ENCODE peak calls at places on chromosomes 3 and 15, in seven cellular contexts. One of them, this sample, is unnamed.

GRCh38 chr3:119304201-119304713 is 10.1 kb downstream of the ARHGAP31 start:
- DNase-seq in AG04450: no peak
- DNase-seq in LNCaP clone FGC: no peak
- DNase-seq in cardiac fibroblast: peak; percentile 67
- DNase-seq in NB4: no peak
- DNase-seq in bronchial epithelial cell: no peak
- DNase-seq in foreskin fibroblast: no peak
- DNase-seq in this sample: peak; percentile 83

GRCh38 chr15:83108266-83109219 is 1.1 kb downstream of the TM6SF1 start:
- DNase-seq in AG04450: peak; percentile 29
- DNase-seq in LNCaP clone FGC: no peak
- DNase-seq in cardiac fibroblast: peak; percentile 79
- DNase-seq in NB4: peak; percentile 98
- DNase-seq in bronchial epithelial cell: peak; percentile 41
- DNase-seq in foreskin fibroblast: no peak
- DNase-seq in this sample: peak; percentile 41

GRCh38 chr15:34851751-34852150 is 56.4 kb upstream of the ACTC1 start:
- DNase-seq in AG04450: no peak
- DNase-seq in LNCaP clone FGC: no peak
- DNase-seq in cardiac fibroblast: no peak
- DNase-seq in NB4: no peak
- DNase-seq in bronchial epithelial cell: no peak
- DNase-seq in foreskin fibroblast: no peak
- DNase-seq in this sample: no peak

GRCh38 chr3:111829023-111829422 is 30.0 kb upstream of the PHLDB2 start:
- DNase-seq in AG04450: no peak
- DNase-seq in LNCaP clone FGC: no peak
- DNase-seq in cardiac fibroblast: no peak
- DNase-seq in NB4: no peak
- DNase-seq in bronchial epithelial cell: no peak
- DNase-seq in foreskin fibroblast: no peak
- DNase-seq in this sample: peak; percentile 32

GRCh38 chr3:52428151-52429005 is 16.5 kb downstream of the SEMA3G start:
- DNase-seq in AG04450: peak; percentile 71
- DNase-seq in LNCaP clone FGC: peak; percentile 52
- DNase-seq in cardiac fibroblast: peak; percentile 90
- DNase-seq in NB4: peak; percentile 82
- DNase-seq in bronchial epithelial cell: peak; percentile 71
- DNase-seq in foreskin fibroblast: peak; percentile 65
- DNase-seq in this sample: peak; percentile 90

GRCh38 chr15:71440479-71441071 is 325.3 kb downstream of the THSD4 start:
- DNase-seq in AG04450: peak; percentile 37
- DNase-seq in LNCaP clone FGC: peak; percentile 56
- DNase-seq in cardiac fibroblast: peak; percentile 85
- DNase-seq in NB4: peak; percentile 60
- DNase-seq in bronchial epithelial cell: peak; percentile 75
- DNase-seq in foreskin fibroblast: peak; percentile 55
- DNase-seq in this sample: peak; percentile 74

GRCh38 chr3:156681003-156681402 is 6.6 kb downstream of the TIPARP start:
- DNase-seq in AG04450: peak; percentile 63
- DNase-seq in LNCaP clone FGC: peak; percentile 100
- DNase-seq in cardiac fibroblast: peak; percentile 92
- DNase-seq in NB4: peak; percentile 79
- DNase-seq in bronchial epithelial cell: peak; percentile 100
- DNase-seq in foreskin fibroblast: peak; percentile 75
- DNase-seq in this sample: peak; percentile 93

GRCh38 chr3:53254810-53255359 is 937 bp downstream of the TKT start:
- DNase-seq in AG04450: no peak
- DNase-seq in LNCaP clone FGC: peak; percentile 52
- DNase-seq in cardiac fibroblast: peak; percentile 67
- DNase-seq in NB4: peak; percentile 78
- DNase-seq in bronchial epithelial cell: peak; percentile 45
- DNase-seq in foreskin fibroblast: peak; percentile 58
- DNase-seq in this sample: peak; percentile 42

GRCh38 chr15:51731549-51732267 is 5.7 kb downstream of the LYSMD2 start:
- DNase-seq in AG04450: peak; percentile 54
- DNase-seq in LNCaP clone FGC: no peak
- DNase-seq in cardiac fibroblast: peak; percentile 72
- DNase-seq in NB4: peak; percentile 96
- DNase-seq in bronchial epithelial cell: peak; percentile 39
- DNase-seq in foreskin fibroblast: no peak
- DNase-seq in this sample: no peak

GRCh38 chr3:145898487-145898886 is 262.5 kb downstream of the PLOD2 start:
- DNase-seq in AG04450: no peak
- DNase-seq in LNCaP clone FGC: no peak
- DNase-seq in cardiac fibroblast: peak; percentile 9
- DNase-seq in NB4: no peak
- DNase-seq in bronchial epithelial cell: no peak
- DNase-seq in foreskin fibroblast: no peak
- DNase-seq in this sample: peak; percentile 6

GRCh38 chr3:57729339-57730039 is 26.6 kb upstream of the SLMAP start:
- DNase-seq in AG04450: peak; percentile 7
- DNase-seq in LNCaP clone FGC: no peak
- DNase-seq in cardiac fibroblast: no peak
- DNase-seq in NB4: peak; percentile 82
- DNase-seq in bronchial epithelial cell: no peak
- DNase-seq in foreskin fibroblast: no peak
- DNase-seq in this sample: peak; percentile 73

GRCh38 chr3:175150812-175151411 is 291.8 kb downstream of the NAALADL2 start:
- DNase-seq in AG04450: no peak
- DNase-seq in LNCaP clone FGC: peak; percentile 96
- DNase-seq in cardiac fibroblast: no peak
- DNase-seq in NB4: no peak
- DNase-seq in bronchial epithelial cell: peak; percentile 98
- DNase-seq in foreskin fibroblast: no peak
- DNase-seq in this sample: no peak

GRCh38 chr3:95235916-95236315 is 1173.1 kb downstream of the NSUN3 start:
- DNase-seq in AG04450: no peak
- DNase-seq in LNCaP clone FGC: no peak
- DNase-seq in cardiac fibroblast: no peak
- DNase-seq in NB4: no peak
- DNase-seq in bronchial epithelial cell: peak; percentile 11
- DNase-seq in foreskin fibroblast: no peak
- DNase-seq in this sample: no peak

GRCh38 chr3:187763850-187764648 is 18.8 kb upstream of the BCL6 start:
- DNase-seq in AG04450: no peak
- DNase-seq in LNCaP clone FGC: no peak
- DNase-seq in cardiac fibroblast: no peak
- DNase-seq in NB4: no peak
- DNase-seq in bronchial epithelial cell: peak; percentile 74
- DNase-seq in foreskin fibroblast: no peak
- DNase-seq in this sample: peak; percentile 16

GRCh38 chr3:184774996-184775715 is 36.8 kb upstream of the VPS8 start:
- DNase-seq in AG04450: no peak
- DNase-seq in LNCaP clone FGC: no peak
- DNase-seq in cardiac fibroblast: no peak
- DNase-seq in NB4: no peak
- DNase-seq in bronchial epithelial cell: no peak
- DNase-seq in foreskin fibroblast: no peak
- DNase-seq in this sample: no peak

GRCh38 chr3:30623375-30623774 is 17.0 kb downstream of the TGFBR2 start:
- DNase-seq in AG04450: no peak
- DNase-seq in LNCaP clone FGC: no peak
- DNase-seq in cardiac fibroblast: peak; percentile 71
- DNase-seq in NB4: no peak
- DNase-seq in bronchial epithelial cell: no peak
- DNase-seq in foreskin fibroblast: no peak
- DNase-seq in this sample: no peak

GRCh38 chr3:66797916-66798560 is 200.1 kb upstream of the KBTBD8 start:
- DNase-seq in AG04450: peak; percentile 58
- DNase-seq in LNCaP clone FGC: no peak
- DNase-seq in cardiac fibroblast: peak; percentile 65
- DNase-seq in NB4: no peak
- DNase-seq in bronchial epithelial cell: no peak
- DNase-seq in foreskin fibroblast: peak; percentile 77
- DNase-seq in this sample: peak; percentile 62

GRCh38 chr15:28892789-28893610 is 7.2 kb downstream of the APBA2 start:
- DNase-seq in AG04450: no peak
- DNase-seq in LNCaP clone FGC: no peak
- DNase-seq in cardiac fibroblast: peak; percentile 28
- DNase-seq in NB4: no peak
- DNase-seq in bronchial epithelial cell: no peak
- DNase-seq in foreskin fibroblast: no peak
- DNase-seq in this sample: peak; percentile 54

GRCh38 chr15:62257991-62258390 is 92.9 kb upstream of the C2CD4B start:
- DNase-seq in AG04450: no peak
- DNase-seq in LNCaP clone FGC: no peak
- DNase-seq in cardiac fibroblast: no peak
- DNase-seq in NB4: no peak
- DNase-seq in bronchial epithelial cell: no peak
- DNase-seq in foreskin fibroblast: no peak
- DNase-seq in this sample: no peak

GRCh38 chr3:119497824-119498187 is 541 bp upstream of the TIMMDC1 start:
- DNase-seq in AG04450: no peak
- DNase-seq in LNCaP clone FGC: peak; percentile 27
- DNase-seq in cardiac fibroblast: peak; percentile 41
- DNase-seq in NB4: peak; percentile 35
- DNase-seq in bronchial epithelial cell: peak; percentile 42
- DNase-seq in foreskin fibroblast: no peak
- DNase-seq in this sample: peak; percentile 25

GRCh38 chr3:129413687-129414506 is 14.5 kb downstream of the EFCAB12 start:
- DNase-seq in AG04450: peak; percentile 88
- DNase-seq in LNCaP clone FGC: no peak
- DNase-seq in cardiac fibroblast: peak; percentile 95
- DNase-seq in NB4: no peak
- DNase-seq in bronchial epithelial cell: peak; percentile 67
- DNase-seq in foreskin fibroblast: peak; percentile 84
- DNase-seq in this sample: peak; percentile 58

GRCh38 chr3:169512991-169513390 is 150.5 kb downstream of the MECOM start:
- DNase-seq in AG04450: no peak
- DNase-seq in LNCaP clone FGC: no peak
- DNase-seq in cardiac fibroblast: no peak
- DNase-seq in NB4: no peak
- DNase-seq in bronchial epithelial cell: no peak
- DNase-seq in foreskin fibroblast: no peak
- DNase-seq in this sample: no peak

GRCh38 chr15:34976743-34977142 is 7.2 kb upstream of the AQR start:
- DNase-seq in AG04450: no peak
- DNase-seq in LNCaP clone FGC: no peak
- DNase-seq in cardiac fibroblast: no peak
- DNase-seq in NB4: no peak
- DNase-seq in bronchial epithelial cell: no peak
- DNase-seq in foreskin fibroblast: no peak
- DNase-seq in this sample: no peak

GRCh38 chr15:64596701-64597468 is 136.5 kb downstream of the ZNF609 start:
- DNase-seq in AG04450: no peak
- DNase-seq in LNCaP clone FGC: no peak
- DNase-seq in cardiac fibroblast: peak; percentile 62
- DNase-seq in NB4: peak; percentile 25
- DNase-seq in bronchial epithelial cell: no peak
- DNase-seq in foreskin fibroblast: peak; percentile 41
- DNase-seq in this sample: peak; percentile 61

GRCh38 chr3:137582484-137582883 is 181.6 kb upstream of the SOX14 start:
- DNase-seq in AG04450: no peak
- DNase-seq in LNCaP clone FGC: no peak
- DNase-seq in cardiac fibroblast: no peak
- DNase-seq in NB4: no peak
- DNase-seq in bronchial epithelial cell: no peak
- DNase-seq in foreskin fibroblast: no peak
- DNase-seq in this sample: no peak
- H3K4me3 ChIP-seq in AG04450: no peak overlapping the region
- H3K4me3 ChIP-seq in LNCaP clone FGC: no peak overlapping the region
- H3K4me3 ChIP-seq in cardiac fibroblast: no peak overlapping the region
- H3K4me3 ChIP-seq in NB4: no peak overlapping the region
- H3K4me3 ChIP-seq in bronchial epithelial cell: no peak overlapping the region
- H3K4me3 ChIP-seq in foreskin fibroblast: no peak overlapping the region
- H3K4me3 ChIP-seq in this sample: no peak overlapping the region

GRCh38 chr3:168053115-168053514 is 42.6 kb downstream of the GOLIM4 start:
- DNase-seq in AG04450: no peak
- DNase-seq in LNCaP clone FGC: no peak
- DNase-seq in cardiac fibroblast: no peak
- DNase-seq in NB4: no peak
- DNase-seq in bronchial epithelial cell: no peak
- DNase-seq in foreskin fibroblast: no peak
- DNase-seq in this sample: peak; percentile 13
- TF ChIP-seq CTCF in AG04450: peak; percentile 41
- TF ChIP-seq CTCF in LNCaP clone FGC: peak; percentile 52
- TF ChIP-seq CTCF in cardiac fibroblast: peak; percentile 23
- TF ChIP-seq CTCF in NB4: no peak
- TF ChIP-seq CTCF in bronchial epithelial cell: no peak
- TF ChIP-seq CTCF in foreskin fibroblast: peak; percentile 29
- TF ChIP-seq CTCF in this sample: peak; percentile 53

DNA sequence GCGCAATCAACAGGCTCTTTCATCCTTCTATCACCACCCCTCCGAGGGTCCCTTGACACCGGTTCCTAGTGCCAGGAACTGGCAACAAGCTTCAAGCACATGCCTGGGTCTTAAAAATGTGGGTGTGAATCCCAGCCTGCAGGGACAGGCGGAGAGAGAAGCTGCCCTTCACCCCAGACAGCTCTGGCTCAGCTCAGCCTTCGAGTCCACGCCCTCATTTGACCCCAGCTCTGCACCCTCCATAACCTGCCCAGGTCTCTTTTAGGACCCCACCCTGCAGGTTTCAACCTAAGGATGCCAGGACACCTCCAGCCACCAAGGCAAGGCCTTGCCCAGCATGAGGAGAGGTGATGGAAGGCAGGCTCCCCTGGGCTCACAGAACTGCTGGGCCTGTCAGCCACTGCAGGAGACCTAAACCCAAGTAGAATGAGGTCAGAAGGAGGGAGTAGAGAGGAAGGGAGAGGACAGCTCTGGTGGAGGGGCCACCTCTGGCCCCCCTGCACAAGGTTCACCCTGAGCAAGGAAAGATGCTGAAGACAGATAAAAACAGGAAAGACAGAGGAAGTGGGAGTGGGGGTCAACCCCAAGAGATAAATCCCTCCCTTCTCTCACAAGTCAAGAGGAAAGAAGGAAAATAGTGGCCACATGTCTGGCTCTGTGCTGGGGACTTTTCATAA is 2.6 kb upstream of the LOXL1 start:
- DNase-seq in AG04450: no peak
- DNase-seq in LNCaP clone FGC: no peak
- DNase-seq in cardiac fibroblast: no peak
- DNase-seq in NB4: no peak
- DNase-seq in bronchial epithelial cell: no peak
- DNase-seq in foreskin fibroblast: no peak
- DNase-seq in this sample: no peak
- H3K4me3 ChIP-seq in AG04450: peak overlapping the region; percentile 38
- H3K4me3 ChIP-seq in LNCaP clone FGC: no peak overlapping the region
- H3K4me3 ChIP-seq in cardiac fibroblast: no peak overlapping the region
- H3K4me3 ChIP-seq in NB4: no peak overlapping the region
- H3K4me3 ChIP-seq in bronchial epithelial cell: no peak overlapping the region
- H3K4me3 ChIP-seq in foreskin fibroblast: no peak overlapping the region
- H3K4me3 ChIP-seq in this sample: no peak overlapping the region

DNA sequence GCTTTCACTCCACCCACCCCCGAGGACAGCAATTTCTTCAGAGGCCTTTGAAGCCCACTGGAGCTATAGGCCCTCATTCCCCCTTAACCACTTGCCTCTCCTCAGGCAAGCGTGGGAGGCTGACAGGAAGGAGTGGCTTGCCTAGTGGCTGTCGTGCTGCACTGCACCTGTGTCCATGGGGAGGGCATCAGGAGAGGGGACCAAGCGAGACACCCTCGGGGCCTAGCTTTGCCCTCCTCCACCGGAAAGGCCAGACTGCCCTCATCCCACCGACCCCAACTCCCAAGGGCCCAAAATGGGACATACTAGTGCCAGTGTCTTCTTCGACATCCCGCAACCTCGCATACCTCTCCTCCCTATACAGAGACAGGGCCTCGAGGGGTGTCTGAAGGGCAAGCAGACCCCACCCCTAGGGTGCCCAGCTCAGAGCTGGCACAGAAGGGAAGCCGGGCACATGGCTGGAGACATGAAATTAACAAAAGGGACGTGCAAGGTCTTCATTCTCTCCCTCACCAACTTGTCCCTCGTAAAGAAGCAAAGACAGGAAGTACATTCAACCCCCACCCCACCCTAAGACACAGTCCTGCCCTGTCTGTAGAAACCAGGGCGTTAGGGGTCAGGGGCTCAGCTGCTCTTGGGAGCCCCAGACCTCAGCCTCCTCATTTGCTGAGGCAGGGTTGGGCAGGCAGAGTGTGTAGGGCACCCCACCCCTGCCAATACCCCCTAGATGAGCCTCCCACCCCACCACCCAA is 24.3 kb downstream of the VIPR1 start:
- DNase-seq in AG04450: no peak
- DNase-seq in LNCaP clone FGC: no peak
- DNase-seq in cardiac fibroblast: no peak
- DNase-seq in NB4: peak; percentile 71
- DNase-seq in bronchial epithelial cell: no peak
- DNase-seq in foreskin fibroblast: no peak
- DNase-seq in this sample: no peak
- TF ChIP-seq CTCF in AG04450: no peak
- TF ChIP-seq CTCF in LNCaP clone FGC: no peak
- TF ChIP-seq CTCF in cardiac fibroblast: no peak
- TF ChIP-seq CTCF in NB4: peak; percentile 21
- TF ChIP-seq CTCF in bronchial epithelial cell: peak; percentile 7
- TF ChIP-seq CTCF in foreskin fibroblast: no peak
- TF ChIP-seq CTCF in this sample: no peak

This sample was measured in AG10803.